ENCODE peak calls at places on chromosomes 16 and 17, in ten cellular contexts. B, C, M, E, Z, R, V, T, Q and A are unnamed samples. For H3K4me1, the result is how much of the 10 kb centered on the place peaks cover.

GRCh38 chr16:54633943-54634362 is 296.7 kb upstream of the IRX5 start:
- DNase-seq in E (peak), Z (peak), V (peak), T (no peak), Q (no peak), C (no peak), M (peak), B (no peak), R (peak), A (no peak)

GRCh38 chr16:1792836-1793577 is 498 bp downstream of the IGFALS start:
- DNase-seq in V (no peak), C (no peak), E (no peak), B (no peak), R (no peak), Q (no peak), M (no peak), T (no peak), Z (no peak), A (no peak)

GRCh38 chr17:44832821-44833220 is 2.7 kb upstream of the GJC1 start:
- DNase-seq in C (no peak), Q (no peak), B (no peak), V (no peak), T (no peak), M (no peak), Z (no peak), E (no peak), R (no peak), A (no peak)

GRCh38 chr16:632486-633335 is 1.9 kb downstream of the WFIKKN1 start:
- DNase-seq in C (no peak), E (no peak), M (no peak), B (no peak), Q (peak), T (no peak), Z (no peak), V (no peak), R (no peak), A (no peak)

GRCh38 chr17:73689596-73690275 is 45.5 kb upstream of the SDK2 start:
- DNase-seq in C (no peak), R (no peak), Q (peak), Z (no peak), M (no peak), V (no peak), T (no peak), E (no peak), B (no peak), A (no peak)

GRCh38 chr16:17555176-17555575 is 84.4 kb upstream of the XYLT1 start:
- DNase-seq in C (peak), Z (no peak), R (no peak), B (no peak), T (no peak), E (no peak), M (no peak), V (no peak), Q (no peak), A (no peak)

GRCh38 chr17:62689441-62690167 is 62.1 kb downstream of the MRC2 start:
- DNase-seq in T (no peak), M (no peak), Z (no peak), B (no peak), V (no peak), E (no peak), R (no peak), C (no peak), Q (no peak), A (no peak)

GRCh38 chr16:68665501-68665900 is 20.4 kb downstream of the CDH3 start:
- DNase-seq in Z (no peak), M (no peak), V (no peak), C (no peak), B (no peak), E (no peak), R (no peak), T (no peak), Q (no peak), A (no peak)

GRCh38 chr16:46883353-46883689 is 841 bp upstream of the GPT2 start:
- DNase-seq in Q (no peak), T (no peak), C (no peak), M (no peak), R (no peak), E (peak), V (no peak), Z (no peak), B (no peak), A (no peak)

GRCh38 chr16:80778707-80779106 is 25.7 kb downstream of the CDYL2 start:
- DNase-seq in R (no peak), E (no peak), M (no peak), Q (no peak), V (no peak), Z (no peak), T (no peak), C (no peak), B (no peak), A (no peak)

GRCh38 chr17:79777166-79777843 is 643 bp upstream of the CBX2 start:
- DNase-seq in Q (no peak), V (peak), Z (peak), E (no peak), R (no peak), C (peak), M (peak), B (peak), T (no peak), A (no peak)

GRCh38 chr16:23499801-23500200 is 10.5 kb downstream of the GGA2 start:
- DNase-seq in Q (no peak), Z (no peak), T (no peak), B (no peak), V (no peak), E (no peak), M (no peak), C (no peak), R (no peak), A (no peak)
- H3K4me1 ChIP-seq in Q (half or more), Z (half or more), T (under half), B (under half), V (under half), E (under half), M (under half), C (under half), R (half or more), A (under half)

DNA sequence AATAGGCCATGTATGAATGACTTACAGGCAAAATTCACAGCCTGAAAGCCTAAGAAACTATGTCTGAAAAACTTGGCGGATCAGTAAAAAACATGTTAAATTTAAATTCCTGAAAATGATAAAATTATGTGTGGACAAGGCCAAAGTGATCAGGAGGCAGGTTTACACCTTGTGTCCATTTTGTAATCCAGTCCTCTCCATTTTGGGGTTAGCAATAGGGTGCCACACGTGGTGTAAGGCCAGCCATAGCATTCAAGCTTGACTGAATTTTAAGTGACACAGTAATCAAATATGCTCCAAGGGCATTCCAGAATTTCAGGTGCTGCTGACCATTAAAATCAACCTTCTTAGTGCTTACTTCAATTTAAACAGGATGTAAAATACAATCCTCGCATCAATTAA is 2.7 kb downstream of the RNF43 start:
- DNase-seq in M (peak), Q (no peak), B (no peak), V (no peak), E (no peak), C (no peak), Z (no peak), T (no peak), R (no peak), A (no peak)
- TF ChIP-seq POLR2A in M (peak), Q (no peak), B (no peak), V (no peak), E (no peak), C (no peak), Z (no peak), T (no peak), R (no peak), A (no peak)

DNA sequence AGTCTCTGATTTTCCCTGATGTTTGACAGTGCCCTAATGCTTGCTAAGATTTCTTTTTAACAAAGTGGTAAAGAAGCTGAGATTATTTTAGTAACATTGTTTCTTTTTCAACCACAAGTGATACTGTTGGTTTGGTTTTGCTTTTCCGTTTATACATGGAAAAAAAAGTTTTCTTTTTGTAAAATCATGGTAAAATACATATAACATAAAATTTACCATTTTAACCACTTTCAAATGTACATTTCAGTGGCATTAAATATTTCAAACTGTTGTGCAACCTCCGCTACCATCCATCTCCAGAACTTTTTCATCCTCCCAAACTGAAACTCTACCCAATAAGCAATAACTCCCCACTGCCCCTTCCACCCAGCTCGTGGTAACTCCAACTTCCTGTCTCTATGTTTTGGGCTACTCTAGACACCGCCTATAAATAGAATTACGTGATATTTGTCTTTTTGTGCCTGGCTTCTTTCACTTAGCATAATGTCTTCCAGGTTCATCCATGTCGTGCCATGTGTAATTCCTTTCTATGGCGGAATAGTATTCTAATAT is 4.6 kb downstream of the CIITA start:
- DNase-seq in V (no peak), E (no peak), T (no peak), M (no peak), B (no peak), Q (no peak), R (no peak), C (no peak), Z (no peak), A (no peak)
- H3K27ac ChIP-seq in V (no peak), E (no peak), T (peak), M (no peak), B (no peak), Q (no peak), R (no peak), C (no peak), Z (no peak), A (no peak)

GRCh38 chr17:77439382-77440013 is 298.7 kb downstream of the SEC14L1 start:
- DNase-seq in Z (no peak), R (no peak), V (no peak), Q (no peak), B (no peak), C (no peak), T (no peak), M (no peak), E (no peak), A (no peak)
- H3K4me1 ChIP-seq in Z (half or more), R (half or more), V (under half), Q (half or more), B (under half), C (under half), T (half or more), M (half or more), E (under half), A (half or more)

GRCh38 chr17:82241183-82241925 is 12.5 kb downstream of the SLC16A3 start:
- DNase-seq in R (peak), V (peak), M (no peak), E (peak), T (peak), Q (peak), Z (peak), B (peak), C (peak), A (peak)
- TF ChIP-seq POLR2A in R (peak), V (no peak), M (no peak), E (no peak), T (no peak), Q (no peak), Z (no peak), B (no peak), C (no peak), A (peak)

GRCh38 chr16:79628501-79628975 is 28.0 kb upstream of the MAF start:
- DNase-seq in C (peak), M (no peak), T (no peak), E (no peak), Q (no peak), Z (no peak), B (no peak), R (no peak), V (no peak), A (no peak)

GRCh38 chr16:79632289-79632688 is 31.8 kb upstream of the MAF start:
- DNase-seq in E (no peak), R (peak), C (no peak), Q (no peak), M (no peak), T (no peak), V (peak), Z (no peak), B (no peak), A (no peak)

GRCh38 chr16:79627092-79627491 is 26.6 kb upstream of the MAF start:
- DNase-seq in V (no peak), C (no peak), E (no peak), R (no peak), Q (no peak), M (no peak), Z (no peak), T (no peak), B (no peak), A (no peak)

GRCh38 chr16:79625738-79626137 is 25.2 kb upstream of the MAF start:
- DNase-seq in C (no peak), Z (no peak), M (no peak), R (no peak), E (no peak), V (no peak), Q (no peak), T (no peak), B (no peak), A (no peak)

GRCh38 chr16:79629003-79629402 is 28.5 kb upstream of the MAF start:
- DNase-seq in Q (no peak), R (no peak), Z (no peak), B (no peak), T (no peak), E (no peak), V (no peak), M (no peak), C (no peak), A (no peak)
- H3K27ac ChIP-seq in Q (no peak), R (no peak), Z (no peak), B (no peak), T (no peak), E (no peak), V (no peak), M (no peak), C (no peak), A (no peak)